ENCODE peak calls at places on chromosome 15, in six cellular contexts. Q, Z, G, U, V and L are unnamed samples.

GRCh38 chr15:43463542-43463941 is 29.4 kb downstream of the TP53BP1 start:
- DNase-seq in Q (no peak), Z (no peak), G (no peak), U (no peak), V (no peak), L (no peak)

GRCh38 chr15:46177219-46177618 is 542.4 kb downstream of the SQOR start:
- DNase-seq in Q (no peak), Z (no peak), G (no peak), U (no peak), V (no peak), L (no peak)

GRCh38 chr15:34583399-34584320 is at the start of gene GOLGA8B:
- DNase-seq in Q (peak; percentile 87), Z (peak; percentile 75), G (peak; percentile 72), U (peak; percentile 83), V (no peak), L (peak; percentile 36)

GRCh38 chr15:73786518-73786917 is 33.4 kb upstream of the INSYN1 start:
- DNase-seq in Q (no peak), Z (peak; percentile 54), G (no peak), U (peak; percentile 74), V (no peak), L (no peak)

GRCh38 chr15:72227192-72227586 is 3.8 kb downstream of the PKM start:
- DNase-seq in Q (no peak), Z (no peak), G (peak; percentile 95), U (no peak), V (no peak), L (no peak)

GRCh38 chr15:91921821-91922198 is 68.3 kb downstream of the SLCO3A1 start:
- DNase-seq in Q (no peak), Z (no peak), G (no peak), U (no peak), V (no peak), L (no peak)

GRCh38 chr15:70342554-70343548 is 245.1 kb upstream of the TLE3 start:
- DNase-seq in Q (no peak), Z (no peak), G (no peak), U (peak; percentile 30), V (peak; percentile 15), L (no peak)

GRCh38 chr15:69644876-69645275 is 192.3 kb downstream of the RPLP1 start:
- DNase-seq in Q (no peak), Z (no peak), G (no peak), U (no peak), V (no peak), L (no peak)

GRCh38 chr15:66700802-66701421 is 1.1 kb upstream of the SMAD6 start:
- DNase-seq in Q (peak; percentile 97), Z (peak; percentile 97), G (peak; percentile 89), U (peak; percentile 94), V (peak; percentile 94), L (peak; percentile 96)

GRCh38 chr15:66696770-66697169 is 5.3 kb upstream of the SMAD6 start:
- DNase-seq in Q (no peak), Z (no peak), G (no peak), U (no peak), V (no peak), L (no peak)

GRCh38 chr15:66698971-66699370 is 3.1 kb upstream of the SMAD6 start:
- DNase-seq in Q (no peak), Z (no peak), G (no peak), U (no peak), V (no peak), L (no peak)

GRCh38 chr15:66700412-66700801 is 1.6 kb upstream of the SMAD6 start:
- DNase-seq in Q (no peak), Z (no peak), G (no peak), U (no peak), V (no peak), L (no peak)

DNA sequence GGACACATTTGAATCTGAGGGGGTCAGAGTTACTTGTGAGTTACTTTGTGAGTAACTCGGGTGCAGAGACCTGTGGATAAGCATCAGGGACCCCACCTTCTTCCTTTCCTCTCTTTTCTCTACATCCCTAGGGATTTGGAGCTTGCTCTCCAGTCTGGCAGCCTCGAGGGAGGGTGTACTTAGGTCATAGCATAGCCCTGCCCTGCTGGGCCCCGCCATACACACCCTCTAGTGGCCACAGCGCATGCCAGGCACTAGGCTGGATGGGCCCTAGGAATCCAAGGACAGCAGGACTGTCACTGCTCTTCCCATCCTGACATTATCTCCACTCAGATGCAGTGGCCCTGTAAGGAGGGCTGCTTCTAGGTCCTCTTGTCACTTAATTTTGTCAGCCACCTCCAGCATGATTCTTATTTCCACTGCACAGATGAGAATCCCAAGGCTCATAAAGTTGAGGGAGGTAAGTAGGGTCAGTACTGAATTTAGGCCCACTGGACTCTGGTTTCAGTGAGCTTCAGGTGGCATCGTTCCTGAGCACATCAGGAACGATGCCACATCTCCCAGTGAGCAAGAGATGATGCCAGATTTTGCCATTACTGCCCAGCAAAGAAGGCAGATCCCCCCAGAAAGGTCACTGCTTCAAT is 3.6 kb upstream of the SMAD6 start:
- DNase-seq in Q (peak; percentile 69), Z (peak; percentile 74), G (peak; percentile 47), U (peak; percentile 78), V (no peak), L (no peak)
- TF ChIP-seq CTCF in Q (peak; percentile 72), Z (peak; percentile 38), G (peak; percentile 88), U (peak; percentile 97), V (peak; percentile 56), L (peak; percentile 68)

DNA sequence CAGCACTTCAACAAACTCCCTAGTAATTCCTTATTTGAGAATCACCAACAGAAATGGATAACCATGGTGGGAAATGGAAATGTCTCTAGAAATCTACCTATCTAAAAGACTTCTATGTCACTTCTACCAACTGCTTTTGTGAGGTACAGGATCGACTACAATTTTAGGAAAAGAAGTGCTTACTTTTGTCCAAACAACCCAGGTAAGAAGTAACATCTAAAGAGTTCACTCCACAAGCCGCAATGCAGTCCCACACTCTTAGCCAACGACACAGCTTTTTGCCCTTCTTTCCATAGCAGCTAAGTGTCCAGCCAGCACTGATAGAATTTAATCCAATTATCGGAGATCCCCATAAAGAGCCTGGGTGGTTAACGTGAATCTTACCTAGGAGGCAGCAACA is 28.1 kb downstream of the ANXA2 start:
- DNase-seq in Q (no peak), Z (no peak), G (no peak), U (no peak), V (no peak), L (no peak)
- H3K36me3 ChIP-seq in Q (no peaks in the 10 kb centered on the region), Z (no peaks in the 10 kb centered on the region), G (peaks cover 48% of the 10 kb centered on the region), U (no peaks in the 10 kb centered on the region), V (no peaks in the 10 kb centered on the region), L (peaks cover 4% of the 10 kb centered on the region)

DNA sequence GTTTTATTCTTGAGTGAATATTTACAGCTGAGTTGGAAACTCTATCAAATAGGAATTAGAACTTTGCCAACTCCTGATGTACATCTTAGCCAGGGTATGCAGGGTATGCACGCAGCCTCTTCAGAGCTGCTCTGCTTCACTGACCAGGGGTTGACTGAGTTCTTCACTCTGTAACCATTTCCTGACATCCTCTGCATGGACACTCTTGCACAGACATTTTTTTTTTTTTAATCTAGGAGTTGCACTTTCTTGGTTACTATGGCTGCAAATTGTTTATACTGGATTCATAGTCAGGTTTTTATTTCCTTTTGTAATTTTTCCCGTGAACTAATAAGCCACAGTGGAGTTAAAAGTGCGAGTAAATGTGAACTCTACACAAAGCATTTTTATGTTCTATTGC is 53.8 kb downstream of the DUT start:
- DNase-seq in Q (no peak), Z (no peak), G (no peak), U (no peak), V (no peak), L (no peak)
- TF ChIP-seq CTCF in Q (no peak), Z (no peak), G (no peak), U (no peak), V (no peak), L (no peak)

GRCh38 chr15:25372298-25372697 is 66.5 kb downstream of the UBE3A start:
- DNase-seq in Q (no peak), Z (no peak), G (no peak), U (no peak), V (no peak), L (no peak)
- H3K36me3 ChIP-seq in Q (no peaks in the 10 kb centered on the region), Z (no peaks in the 10 kb centered on the region), G (peaks cover 14% of the 10 kb centered on the region), U (peaks cover 18% of the 10 kb centered on the region), V (peaks cover 3% of the 10 kb centered on the region), L (peaks cover 51% of the 10 kb centered on the region)

DNA sequence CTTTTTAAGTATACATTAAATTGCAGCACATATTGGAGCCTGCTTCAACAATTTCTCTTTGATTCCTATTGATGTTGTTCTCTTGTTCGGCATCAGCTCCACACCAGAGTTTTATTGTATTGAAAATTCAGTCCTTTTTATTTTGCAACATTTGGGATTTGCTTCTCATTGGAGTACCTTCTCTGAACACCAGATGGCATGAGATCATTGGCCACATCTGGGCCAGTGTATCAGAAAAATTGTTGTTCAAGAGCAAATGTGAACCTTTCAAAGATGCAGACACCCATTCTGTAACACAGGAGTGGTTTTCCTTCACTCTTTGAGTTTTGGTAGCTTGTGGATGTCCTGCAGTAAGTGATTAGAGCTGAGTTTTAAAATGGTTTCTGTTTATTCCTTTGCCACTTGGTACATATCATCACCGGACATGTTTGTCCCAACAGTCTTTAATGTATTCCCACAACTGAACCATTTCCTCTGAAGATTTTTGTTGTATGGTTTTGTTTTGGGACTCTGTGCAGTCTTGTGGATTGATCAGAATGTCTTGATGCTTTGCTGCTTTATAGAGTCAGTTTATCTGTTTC is 96.1 kb downstream of the MCTP2 start:
- DNase-seq in Q (peak; percentile 8), Z (no peak), G (peak; percentile 21), U (no peak), V (no peak), L (no peak)
- TF ChIP-seq CTCF in Q (peak; percentile 57), Z (peak; percentile 29), G (peak; percentile 78), U (no peak), V (peak; percentile 55), L (peak; percentile 14)

GRCh38 chr15:29569533-29570092 is 252.7 kb downstream of the TJP1 start:
- DNase-seq in Q (no peak), Z (no peak), G (no peak), U (peak; percentile 70), V (no peak), L (no peak)

GRCh38 chr15:29570931-29571727 is 251.1 kb downstream of the TJP1 start:
- DNase-seq in Q (peak; percentile 55), Z (no peak), G (peak; percentile 27), U (peak; percentile 84), V (no peak), L (no peak)

GRCh38 chr15:29570121-29570930 is 251.9 kb downstream of the TJP1 start:
- DNase-seq in Q (peak; percentile 31), Z (no peak), G (no peak), U (peak; percentile 70), V (no peak), L (no peak)

GRCh38 chr15:29573197-29573838 is 248.9 kb downstream of the TJP1 start:
- DNase-seq in Q (no peak), Z (no peak), G (no peak), U (no peak), V (no peak), L (no peak)

DNA sequence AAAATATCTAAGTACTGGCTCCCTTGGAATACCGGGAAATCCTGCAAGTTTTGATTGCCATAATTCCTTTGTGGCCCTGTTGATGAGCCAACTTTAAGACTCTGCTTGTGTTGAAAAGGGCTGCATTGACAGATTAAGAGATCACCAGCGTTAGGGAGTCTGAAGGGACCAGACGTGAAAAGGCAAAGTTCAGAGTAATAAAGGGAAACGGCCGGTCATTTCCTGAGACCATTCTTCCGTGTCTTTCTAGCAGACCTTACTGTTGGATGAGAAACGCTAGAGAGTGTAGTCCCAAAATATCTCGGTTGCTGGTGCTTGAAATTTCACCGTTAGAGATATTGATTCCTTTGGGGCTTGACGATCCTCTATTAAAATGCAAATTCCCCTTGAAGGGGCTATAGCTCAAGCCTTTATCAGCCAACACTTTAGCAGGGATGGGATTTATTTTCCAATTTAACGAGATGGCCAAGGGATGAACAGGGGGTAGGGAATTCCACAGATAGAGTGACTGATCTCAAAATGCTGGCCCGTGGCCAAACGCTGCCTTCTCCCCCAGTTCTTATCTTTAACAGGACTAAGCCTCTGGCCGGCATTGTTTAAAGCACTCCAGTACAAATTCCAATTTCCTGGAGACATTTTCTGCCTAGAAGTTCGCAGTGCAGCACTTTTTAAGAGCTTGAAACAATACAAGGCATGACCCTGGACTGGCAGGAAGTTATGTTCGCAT is 250.4 kb downstream of the TJP1 start:
- DNase-seq in Q (no peak), Z (no peak), G (no peak), U (no peak), V (no peak), L (no peak)
- H3K36me3 ChIP-seq in Q (no peaks in the 10 kb centered on the region), Z (no peaks in the 10 kb centered on the region), G (no peaks in the 10 kb centered on the region), U (no peaks in the 10 kb centered on the region), V (no peaks in the 10 kb centered on the region), L (no peaks in the 10 kb centered on the region)